ENCODE peak calls at places on chromosomes 11 and 22, in seven cellular contexts. One of them, this sample, is unnamed. For H3K4me1, the result is how much of the 10 kb centered on the place peaks cover.

GRCh38 chr11:30453705-30454104 is 130.8 kb downstream of the ARL14EP start:
- DNase-seq in gastrocnemius medialis: no peak
- DNase-seq in HCT116: no peak
- DNase-seq in heart left ventricle: no peak
- DNase-seq in stomach: no peak
- DNase-seq in sigmoid colon: no peak
- DNase-seq in Peyer's patch: no peak
- DNase-seq in this sample: no peak

GRCh38 chr11:70141490-70142014 is 61.5 kb upstream of the FADD start:
- DNase-seq in gastrocnemius medialis: no peak
- DNase-seq in Peyer's patch: no peak
- DNase-seq in stomach: no peak
- DNase-seq in HCT116: no peak
- DNase-seq in heart left ventricle: peak
- DNase-seq in sigmoid colon: no peak
- DNase-seq in this sample: no peak

GRCh38 chr11:65225284-65226102 is 36.3 kb upstream of the POLA2 start:
- DNase-seq in Peyer's patch: peak
- DNase-seq in stomach: peak
- DNase-seq in HCT116: no peak
- DNase-seq in gastrocnemius medialis: peak
- DNase-seq in sigmoid colon: peak
- DNase-seq in heart left ventricle: peak
- DNase-seq in this sample: peak

GRCh38 chr11:12222099-12222751 is 111.8 kb downstream of the MICAL2 start:
- DNase-seq in HCT116: no peak
- DNase-seq in gastrocnemius medialis: no peak
- DNase-seq in Peyer's patch: peak
- DNase-seq in heart left ventricle: peak
- DNase-seq in stomach: peak
- DNase-seq in sigmoid colon: peak
- DNase-seq in this sample: no peak

GRCh38 chr11:96052921-96053631 is 129.2 kb upstream of the MTMR2 start:
- DNase-seq in HCT116: no peak
- DNase-seq in gastrocnemius medialis: no peak
- DNase-seq in sigmoid colon: no peak
- DNase-seq in stomach: no peak
- DNase-seq in Peyer's patch: no peak
- DNase-seq in heart left ventricle: no peak
- DNase-seq in this sample: no peak

GRCh38 chr22:21754523-21755128 is 19.0 kb upstream of the YPEL1 start:
- DNase-seq in heart left ventricle: no peak
- DNase-seq in HCT116: no peak
- DNase-seq in stomach: peak
- DNase-seq in sigmoid colon: peak
- DNase-seq in Peyer's patch: no peak
- DNase-seq in gastrocnemius medialis: no peak
- DNase-seq in this sample: no peak

GRCh38 chr11:69992943-69993694 is 85.0 kb upstream of the ANO1 start:
- DNase-seq in Peyer's patch: peak
- DNase-seq in sigmoid colon: no peak
- DNase-seq in gastrocnemius medialis: no peak
- DNase-seq in stomach: peak
- DNase-seq in heart left ventricle: no peak
- DNase-seq in HCT116: no peak
- DNase-seq in this sample: no peak

GRCh38 chr11:46127150-46127638 is 5.9 kb upstream of the PHF21A start:
- DNase-seq in sigmoid colon: no peak
- DNase-seq in Peyer's patch: no peak
- DNase-seq in HCT116: peak
- DNase-seq in stomach: no peak
- DNase-seq in gastrocnemius medialis: no peak
- DNase-seq in heart left ventricle: peak
- DNase-seq in this sample: no peak

GRCh38 chr11:134414772-134415765 is 3.0 kb upstream of the B3GAT1 start:
- DNase-seq in gastrocnemius medialis: no peak
- DNase-seq in sigmoid colon: no peak
- DNase-seq in Peyer's patch: peak
- DNase-seq in stomach: no peak
- DNase-seq in heart left ventricle: no peak
- DNase-seq in HCT116: no peak
- DNase-seq in this sample: no peak

GRCh38 chr11:128482512-128483191 is 104.7 kb downstream of the ETS1 start:
- DNase-seq in heart left ventricle: peak
- DNase-seq in Peyer's patch: no peak
- DNase-seq in HCT116: no peak
- DNase-seq in gastrocnemius medialis: peak
- DNase-seq in sigmoid colon: peak
- DNase-seq in stomach: no peak
- DNase-seq in this sample: peak

GRCh38 chr11:279966-280761 is 2.0 kb downstream of the NLRP6 start:
- DNase-seq in sigmoid colon: peak
- DNase-seq in stomach: no peak
- DNase-seq in HCT116: no peak
- DNase-seq in heart left ventricle: peak
- DNase-seq in Peyer's patch: peak
- DNase-seq in gastrocnemius medialis: no peak
- DNase-seq in this sample: peak

GRCh38 chr11:44658451-44658850 is 68.3 kb upstream of the TSPAN18 start:
- DNase-seq in sigmoid colon: no peak
- DNase-seq in Peyer's patch: no peak
- DNase-seq in stomach: no peak
- DNase-seq in heart left ventricle: no peak
- DNase-seq in HCT116: no peak
- DNase-seq in gastrocnemius medialis: no peak
- DNase-seq in this sample: no peak

GRCh38 chr22:42338502-42338901 is 68.0 kb upstream of the TCF20 start:
- DNase-seq in gastrocnemius medialis: no peak
- DNase-seq in heart left ventricle: no peak
- DNase-seq in stomach: no peak
- DNase-seq in sigmoid colon: no peak
- DNase-seq in Peyer's patch: peak
- DNase-seq in HCT116: no peak
- DNase-seq in this sample: no peak

GRCh38 chr11:86068138-86068861 is 584 bp downstream of the PICALM start:
- DNase-seq in sigmoid colon: peak
- DNase-seq in HCT116: no peak
- DNase-seq in stomach: peak
- DNase-seq in heart left ventricle: peak
- DNase-seq in Peyer's patch: peak
- DNase-seq in gastrocnemius medialis: peak
- DNase-seq in this sample: peak

GRCh38 chr11:72591785-72592490 is 82.3 kb downstream of the PDE2A start:
- DNase-seq in stomach: no peak
- DNase-seq in Peyer's patch: no peak
- DNase-seq in gastrocnemius medialis: no peak
- DNase-seq in HCT116: no peak
- DNase-seq in heart left ventricle: no peak
- DNase-seq in sigmoid colon: no peak
- DNase-seq in this sample: no peak

GRCh38 chr11:76625787-76626186 is 44.8 kb downstream of the LRRC32 start:
- DNase-seq in stomach: no peak
- DNase-seq in gastrocnemius medialis: no peak
- DNase-seq in Peyer's patch: no peak
- DNase-seq in sigmoid colon: no peak
- DNase-seq in heart left ventricle: no peak
- DNase-seq in HCT116: no peak
- DNase-seq in this sample: no peak

GRCh38 chr22:24189249-24190158 is 8.2 kb downstream of the SUSD2 start:
- DNase-seq in Peyer's patch: peak
- DNase-seq in heart left ventricle: peak
- DNase-seq in stomach: peak
- DNase-seq in gastrocnemius medialis: peak
- DNase-seq in sigmoid colon: peak
- DNase-seq in HCT116: no peak
- DNase-seq in this sample: peak

GRCh38 chr11:59943996-59944395 is 5.8 kb downstream of the OOSP1 start:
- DNase-seq in heart left ventricle: no peak
- DNase-seq in HCT116: no peak
- DNase-seq in gastrocnemius medialis: no peak
- DNase-seq in sigmoid colon: no peak
- DNase-seq in Peyer's patch: no peak
- DNase-seq in stomach: no peak
- DNase-seq in this sample: no peak

GRCh38 chr11:133898031-133898769 is 52.9 kb upstream of the SPATA19 start:
- DNase-seq in heart left ventricle: peak
- DNase-seq in sigmoid colon: peak
- DNase-seq in Peyer's patch: peak
- DNase-seq in HCT116: no peak
- DNase-seq in gastrocnemius medialis: no peak
- DNase-seq in stomach: peak
- DNase-seq in this sample: peak

GRCh38 chr22:44331881-44332714 is 19.3 kb upstream of the SHISAL1 start:
- DNase-seq in gastrocnemius medialis: no peak
- DNase-seq in sigmoid colon: peak
- DNase-seq in Peyer's patch: no peak
- DNase-seq in HCT116: no peak
- DNase-seq in stomach: no peak
- DNase-seq in heart left ventricle: peak
- DNase-seq in this sample: no peak

GRCh38 chr11:113162590-113162961 is 151.8 kb upstream of the TTC12 start:
- DNase-seq in sigmoid colon: no peak
- DNase-seq in stomach: peak
- DNase-seq in gastrocnemius medialis: no peak
- DNase-seq in heart left ventricle: peak
- DNase-seq in Peyer's patch: no peak
- DNase-seq in HCT116: no peak
- DNase-seq in this sample: no peak

GRCh38 chr22:22822106-22822505 is 65.5 kb upstream of the IGLL5 start:
- DNase-seq in HCT116: no peak
- DNase-seq in stomach: no peak
- DNase-seq in heart left ventricle: no peak
- DNase-seq in Peyer's patch: no peak
- DNase-seq in gastrocnemius medialis: no peak
- DNase-seq in sigmoid colon: no peak
- DNase-seq in this sample: no peak

GRCh38 chr11:43723617-43724016 is 43.1 kb downstream of the HSD17B12 start:
- DNase-seq in sigmoid colon: no peak
- DNase-seq in heart left ventricle: no peak
- DNase-seq in Peyer's patch: no peak
- DNase-seq in gastrocnemius medialis: no peak
- DNase-seq in stomach: no peak
- DNase-seq in HCT116: no peak
- DNase-seq in this sample: no peak

GRCh38 chr22:20080776-20081654 is 974 bp downstream of the DGCR8 start:
- DNase-seq in gastrocnemius medialis: no peak
- DNase-seq in heart left ventricle: no peak
- DNase-seq in HCT116: no peak
- DNase-seq in stomach: no peak
- DNase-seq in Peyer's patch: peak
- DNase-seq in sigmoid colon: no peak
- DNase-seq in this sample: no peak

GRCh38 chr11:69321877-69322350 is 28.0 kb downstream of the MYEOV start:
- DNase-seq in heart left ventricle: no peak
- DNase-seq in stomach: no peak
- DNase-seq in gastrocnemius medialis: no peak
- DNase-seq in sigmoid colon: peak
- DNase-seq in Peyer's patch: peak
- DNase-seq in HCT116: no peak
- DNase-seq in this sample: no peak

GRCh38 chr11:721913-722811 is 16.1 kb downstream of the EPS8L2 start:
- DNase-seq in gastrocnemius medialis: no peak
- DNase-seq in heart left ventricle: no peak
- DNase-seq in sigmoid colon: no peak
- DNase-seq in HCT116: no peak
- DNase-seq in Peyer's patch: peak
- DNase-seq in stomach: no peak
- DNase-seq in this sample: no peak

GRCh38 chr11:76653674-76654309 is 16.8 kb downstream of the LRRC32 start:
- DNase-seq in stomach: no peak
- DNase-seq in sigmoid colon: peak
- DNase-seq in heart left ventricle: peak
- DNase-seq in HCT116: no peak
- DNase-seq in Peyer's patch: peak
- DNase-seq in gastrocnemius medialis: peak
- DNase-seq in this sample: no peak

GRCh38 chr22:25388866-25389540 is 169.6 kb downstream of the CRYBB2 start:
- DNase-seq in heart left ventricle: no peak
- DNase-seq in stomach: no peak
- DNase-seq in gastrocnemius medialis: no peak
- DNase-seq in HCT116: no peak
- DNase-seq in Peyer's patch: no peak
- DNase-seq in sigmoid colon: no peak
- DNase-seq in this sample: no peak

GRCh38 chr11:123386746-123387510 is 43.1 kb upstream of the GRAMD1B start:
- DNase-seq in heart left ventricle: no peak
- DNase-seq in stomach: no peak
- DNase-seq in gastrocnemius medialis: no peak
- DNase-seq in sigmoid colon: no peak
- DNase-seq in HCT116: no peak
- DNase-seq in Peyer's patch: no peak
- DNase-seq in this sample: no peak

GRCh38 chr11:2932850-2933251 is 3.6 kb upstream of the PHLDA2 start:
- DNase-seq in HCT116: no peak
- DNase-seq in sigmoid colon: peak
- DNase-seq in stomach: no peak
- DNase-seq in Peyer's patch: peak
- DNase-seq in gastrocnemius medialis: no peak
- DNase-seq in heart left ventricle: no peak
- DNase-seq in this sample: no peak
- H3K4me1 ChIP-seq in HCT116: half or more
- H3K4me1 ChIP-seq in sigmoid colon: under half
- H3K4me1 ChIP-seq in stomach: under half
- H3K4me1 ChIP-seq in Peyer's patch: under half
- H3K4me1 ChIP-seq in gastrocnemius medialis: under half
- H3K4me1 ChIP-seq in heart left ventricle: under half
- H3K4me1 ChIP-seq in this sample: under half

GRCh38 chr11:9448576-9449352 is 12.0 kb upstream of the ZNF143 start:
- DNase-seq in heart left ventricle: no peak
- DNase-seq in stomach: no peak
- DNase-seq in HCT116: no peak
- DNase-seq in gastrocnemius medialis: no peak
- DNase-seq in Peyer's patch: no peak
- DNase-seq in sigmoid colon: no peak
- DNase-seq in this sample: no peak
- TF ChIP-seq POLR2A in heart left ventricle: no peak
- TF ChIP-seq POLR2A in stomach: no peak
- TF ChIP-seq POLR2A in HCT116: no peak
- TF ChIP-seq POLR2A in gastrocnemius medialis: no peak
- TF ChIP-seq POLR2A in Peyer's patch: no peak
- TF ChIP-seq POLR2A in sigmoid colon: no peak
- TF ChIP-seq POLR2A in this sample: no peak

DNA sequence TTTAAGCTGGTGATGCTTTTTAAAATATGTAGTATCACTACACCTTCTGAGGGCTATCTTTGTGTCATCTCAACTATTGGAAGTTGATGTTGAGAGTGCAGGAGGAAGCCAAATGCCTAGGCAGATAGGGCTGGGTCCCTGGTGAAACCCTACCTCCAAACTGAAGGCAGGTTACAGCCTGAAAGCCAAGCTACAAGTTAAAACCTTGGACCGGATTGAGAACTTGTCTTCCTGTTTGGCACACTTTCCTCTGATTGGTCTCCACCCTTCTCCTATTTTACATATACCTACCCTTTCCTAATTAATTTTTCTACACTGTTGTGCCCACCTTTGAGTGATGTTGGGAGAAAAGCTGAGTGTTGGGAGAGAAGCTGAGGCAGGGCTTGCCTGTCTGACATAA is 287.8 kb upstream of the CNTN5 start:
- DNase-seq in Peyer's patch: no peak
- DNase-seq in HCT116: no peak
- DNase-seq in stomach: no peak
- DNase-seq in sigmoid colon: no peak
- DNase-seq in heart left ventricle: no peak
- DNase-seq in gastrocnemius medialis: no peak
- DNase-seq in this sample: no peak
- H3K4me1 ChIP-seq in Peyer's patch: under half
- H3K4me1 ChIP-seq in HCT116: under half
- H3K4me1 ChIP-seq in stomach: under half
- H3K4me1 ChIP-seq in sigmoid colon: under half
- H3K4me1 ChIP-seq in heart left ventricle: under half
- H3K4me1 ChIP-seq in gastrocnemius medialis: under half
- H3K4me1 ChIP-seq in this sample: under half

GRCh38 chr11:78417175-78417887 is at the start of gene GAB2:
- DNase-seq in gastrocnemius medialis: no peak
- DNase-seq in Peyer's patch: peak
- DNase-seq in stomach: peak
- DNase-seq in HCT116: no peak
- DNase-seq in sigmoid colon: no peak
- DNase-seq in heart left ventricle: no peak
- DNase-seq in this sample: no peak
- TF ChIP-seq POLR2A in gastrocnemius medialis: no peak
- TF ChIP-seq POLR2A in Peyer's patch: no peak
- TF ChIP-seq POLR2A in stomach: no peak
- TF ChIP-seq POLR2A in HCT116: no peak
- TF ChIP-seq POLR2A in sigmoid colon: no peak
- TF ChIP-seq POLR2A in heart left ventricle: no peak
- TF ChIP-seq POLR2A in this sample: no peak

This sample was measured in breast epithelium.